ENCODE peak calls at places on chromosome 13, in ten cellular contexts. V, U, B, G, E, K, A, I, Z and Y are unnamed samples.

GRCh38 chr13:22002893-22003292 is 332.0 kb downstream of the FGF9 start:
- DNase-seq in V (no peak), U (no peak), B (no peak), G (no peak), E (no peak), K (no peak), A (no peak), I (no peak), Z (no peak), Y (no peak)

GRCh38 chr13:79711631-79712030 is 230.7 kb downstream of the NDFIP2 start:
- DNase-seq in V (no peak), U (no peak), B (no peak), G (no peak), E (no peak), K (no peak), A (no peak), I (no peak), Z (peak; percentile 24), Y (no peak)

GRCh38 chr13:79749985-79750551 is 269.1 kb downstream of the NDFIP2 start:
- DNase-seq in V (peak; percentile 54), U (peak; percentile 56), B (peak; percentile 66), G (peak; percentile 60), E (no peak), K (no peak), A (no peak), I (peak; percentile 60), Z (peak; percentile 99), Y (peak; percentile 87)

GRCh38 chr13:68872338-68872737 is 1235.3 kb upstream of the ATXN8OS start:
- DNase-seq in V (no peak), U (no peak), B (no peak), G (no peak), E (no peak), K (no peak), A (no peak), I (no peak), Z (no peak), Y (no peak)

GRCh38 chr13:51814825-51815650 is 11.1 kb upstream of the DHRS12 start:
- DNase-seq in V (peak; percentile 76), U (peak; percentile 89), B (peak; percentile 68), G (peak; percentile 52), E (no peak), K (peak; percentile 79), A (peak; percentile 64), I (peak; percentile 55), Z (peak; percentile 74), Y (peak; percentile 70)

GRCh38 chr13:113886561-113887112 is 22.8 kb upstream of the GAS6 start:
- DNase-seq in V (no peak), U (no peak), B (no peak), G (no peak), E (no peak), K (no peak), A (no peak), I (no peak), Z (no peak), Y (no peak)

GRCh38 chr13:26749285-26749684 is 11.3 kb downstream of the GPR12 start:
- DNase-seq in V (no peak), U (peak; percentile 48), B (no peak), G (no peak), E (no peak), K (no peak), A (no peak), I (no peak), Z (no peak), Y (no peak)

GRCh38 chr13:49560270-49561063 is 24.9 kb downstream of the RCBTB1 start:
- DNase-seq in V (peak; percentile 11), U (peak; percentile 52), B (peak; percentile 76), G (no peak), E (no peak), K (no peak), A (no peak), I (peak; percentile 73), Z (peak; percentile 70), Y (no peak)

GRCh38 chr13:39876258-39876657 is 220.8 kb downstream of the COG6 start:
- DNase-seq in V (no peak), U (no peak), B (no peak), G (no peak), E (no peak), K (no peak), A (no peak), I (no peak), Z (peak; percentile 85), Y (no peak)

GRCh38 chr13:33761744-33762143 is 56.2 kb upstream of the RFC3 start:
- DNase-seq in V (peak; percentile 26), U (peak; percentile 43), B (no peak), G (no peak), E (no peak), K (no peak), A (no peak), I (peak; percentile 17), Z (peak; percentile 8), Y (no peak)

GRCh38 chr13:20943519-20944012 is 41.0 kb upstream of the XPO4 start:
- DNase-seq in V (peak; percentile 79), U (peak; percentile 94), B (peak; percentile 92), G (peak; percentile 74), E (peak; percentile 81), K (peak; percentile 93), A (peak; percentile 51), I (peak; percentile 90), Z (peak; percentile 96), Y (peak; percentile 88)

GRCh38 chr13:60398949-60399589 is 2.0 kb downstream of the TDRD3 start:
- DNase-seq in V (no peak), U (no peak), B (no peak), G (no peak), E (no peak), K (peak; percentile 32), A (no peak), I (no peak), Z (peak; percentile 17), Y (no peak)

GRCh38 chr13:50124536-50125305 is 109.5 kb downstream of the KCNRG start:
- DNase-seq in V (peak; percentile 85), U (peak; percentile 73), B (peak; percentile 74), G (no peak), E (peak; percentile 94), K (peak; percentile 95), A (peak; percentile 96), I (peak; percentile 97), Z (peak; percentile 98), Y (no peak)

GRCh38 chr13:108609353-108609752 is 20.1 kb upstream of the MYO16 start:
- DNase-seq in V (peak; percentile 27), U (peak; percentile 69), B (no peak), G (no peak), E (no peak), K (no peak), A (no peak), I (no peak), Z (peak; percentile 2), Y (no peak)

GRCh38 chr13:62293081-62293480 is 877.4 kb upstream of the PCDH20 start:
- DNase-seq in V (no peak), U (no peak), B (no peak), G (no peak), E (no peak), K (no peak), A (no peak), I (no peak), Z (no peak), Y (no peak)

GRCh38 chr13:47241446-47241845 is 344.6 kb upstream of the HTR2A start:
- DNase-seq in V (no peak), U (peak; percentile 24), B (peak; percentile 38), G (no peak), E (no peak), K (no peak), A (no peak), I (no peak), Z (no peak), Y (no peak)

GRCh38 chr13:51245583-51245982 is 23.4 kb downstream of the FAM124A start:
- DNase-seq in V (no peak), U (no peak), B (no peak), G (no peak), E (no peak), K (no peak), A (no peak), I (no peak), Z (no peak), Y (no peak)

GRCh38 chr13:73284475-73284874 is 225.7 kb downstream of the KLF5 start:
- DNase-seq in V (no peak), U (no peak), B (no peak), G (no peak), E (no peak), K (no peak), A (no peak), I (no peak), Z (no peak), Y (no peak)

DNA sequence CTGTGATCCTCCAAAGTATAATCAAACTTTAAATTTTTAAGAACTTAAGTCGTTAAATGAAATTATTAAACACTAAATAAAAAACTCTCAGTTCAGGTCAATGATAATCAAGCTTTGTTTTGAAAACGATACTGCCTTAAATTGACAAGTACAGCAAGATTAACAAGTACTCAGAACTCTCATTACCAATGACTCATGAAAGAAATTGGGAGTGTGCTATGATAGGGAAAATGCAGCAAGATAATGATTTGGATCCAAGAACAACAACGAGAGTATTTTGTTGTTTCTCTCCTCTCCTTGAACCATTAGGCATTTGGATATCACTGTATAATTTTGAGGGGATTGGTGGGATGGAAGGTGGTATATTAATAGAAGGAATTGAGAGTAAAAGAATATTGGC is 10.2 kb downstream of the N4BP2L2 start:
- DNase-seq in V (no peak), U (no peak), B (no peak), G (no peak), E (no peak), K (no peak), A (no peak), I (no peak), Z (peak; percentile 30), Y (no peak)
- H3K36me3 ChIP-seq in V (peaks cover 3% of the 10 kb centered on the region), U (no peaks in the 10 kb centered on the region), B (no peaks in the 10 kb centered on the region), G (peaks cover 37% of the 10 kb centered on the region), E (no peaks in the 10 kb centered on the region), K (no peaks in the 10 kb centered on the region), A (no peaks in the 10 kb centered on the region), I (no peaks in the 10 kb centered on the region), Z (no peaks in the 10 kb centered on the region), Y (peaks cover 3% of the 10 kb centered on the region)

DNA sequence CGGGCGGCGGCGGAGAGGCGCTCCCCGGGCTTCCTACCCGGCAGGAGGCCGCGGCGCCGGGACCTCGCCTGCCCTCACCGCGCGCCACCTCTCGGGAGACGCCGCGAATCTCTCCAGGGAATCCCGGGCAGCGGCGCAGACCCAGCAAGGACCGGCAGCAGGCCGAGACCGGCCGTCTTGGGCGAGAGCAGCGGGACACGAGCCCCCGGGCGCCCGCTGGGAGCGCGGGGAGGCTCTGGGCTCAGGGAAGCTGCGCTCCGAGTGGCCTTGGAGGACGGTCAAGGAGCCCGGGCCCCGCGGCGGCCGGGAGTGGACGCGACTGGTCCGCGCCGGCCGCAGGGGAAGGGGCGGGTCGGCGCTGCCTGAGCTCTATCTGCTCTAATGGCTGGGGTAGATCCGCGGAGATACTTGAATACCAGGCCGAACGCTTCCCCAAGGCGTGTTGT is 14.7 kb downstream of the CDX2 start:
- DNase-seq in V (peak; percentile 71), U (peak; percentile 75), B (peak; percentile 70), G (no peak), E (no peak), K (peak; percentile 63), A (no peak), I (no peak), Z (peak; percentile 20), Y (no peak)
- H3K27me3 ChIP-seq in V (peaks cover 100% of the 10 kb centered on the region), U (peaks cover 99% of the 10 kb centered on the region), B (no peaks in the 10 kb centered on the region), G (peaks cover 94% of the 10 kb centered on the region), E (no peaks in the 10 kb centered on the region), K (peaks cover 5% of the 10 kb centered on the region), A (peaks cover 28% of the 10 kb centered on the region), I (peaks cover 8% of the 10 kb centered on the region), Z (peaks cover 100% of the 10 kb centered on the region), Y (peaks cover 9% of the 10 kb centered on the region)

GRCh38 chr13:98990701-98991100 is 12.8 kb upstream of the DOCK9 start:
- DNase-seq in V (no peak), U (peak; percentile 65), B (no peak), G (no peak), E (no peak), K (no peak), A (no peak), I (no peak), Z (no peak), Y (no peak)
- H3K4me3 ChIP-seq in V (no peak overlapping the region), U (no peak overlapping the region), B (no peak overlapping the region), G (no peak overlapping the region), E (no peak overlapping the region), K (no peak overlapping the region), A (no peak overlapping the region), I (no peak overlapping the region), Z (no peak overlapping the region), Y (no peak overlapping the region)

GRCh38 chr13:41361501-41361900 is 50.4 kb downstream of the NAA16 start:
- DNase-seq in V (no peak), U (no peak), B (no peak), G (no peak), E (no peak), K (no peak), A (no peak), I (no peak), Z (no peak), Y (no peak)
- H3K36me3 ChIP-seq in V (peaks cover 29% of the 10 kb centered on the region), U (peaks cover 49% of the 10 kb centered on the region), B (no peaks in the 10 kb centered on the region), G (peaks cover 58% of the 10 kb centered on the region), E (no peaks in the 10 kb centered on the region), K (no peaks in the 10 kb centered on the region), A (peaks cover 21% of the 10 kb centered on the region), I (no peaks in the 10 kb centered on the region), Z (peaks cover 50% of the 10 kb centered on the region), Y (peaks cover 6% of the 10 kb centered on the region)